ENCODE peak calls at places on chromosomes 5 and 9, in six cellular contexts. Y is right cardiac atrium, O is mucosa of descending colon, N is GM10248, A is GM18507, R is AG08395. D is an unnamed sample.

GRCh38 chr5:176995896-176996767 is 10.4 kb downstream of the UIMC1 start:
- DNase-seq in N (peak), A (no peak), O (no peak), R (peak), Y (no peak), D (no peak)

GRCh38 chr5:174413520-174414314 is 310.7 kb upstream of the MSX2 start:
- DNase-seq in A (no peak), O (no peak), N (no peak), R (no peak), Y (no peak), D (peak)

GRCh38 chr5:103019804-103020203 is 100.1 kb downstream of the GIN1 start:
- DNase-seq in N (no peak), Y (no peak), A (no peak), R (no peak), O (no peak), D (no peak)

GRCh38 chr5:180391276-180391675 is 38.1 kb upstream of the GFPT2 start:
- DNase-seq in N (no peak), Y (no peak), O (no peak), R (no peak), A (no peak), D (no peak)

GRCh38 chr9:5665059-5665458 is 36.2 kb downstream of the RIC1 start:
- DNase-seq in Y (no peak), R (no peak), A (no peak), O (no peak), N (no peak), D (no peak)

GRCh38 chr9:546797-547223 is 294.7 kb upstream of the DMRT1 start:
- DNase-seq in N (no peak), R (no peak), A (no peak), Y (no peak), O (peak), D (no peak)

GRCh38 chr9:20591223-20591622 is 31.1 kb downstream of the MLLT3 start:
- DNase-seq in R (no peak), N (no peak), O (no peak), A (no peak), Y (no peak), D (no peak)

GRCh38 chr5:179904463-179905143 is 3.1 kb downstream of the TBC1D9B start:
- DNase-seq in Y (no peak), A (no peak), R (no peak), O (no peak), N (no peak), D (no peak)

GRCh38 chr9:112404367-112404979 is 24.6 kb downstream of the HSDL2 start:
- DNase-seq in Y (no peak), O (no peak), A (no peak), R (no peak), N (no peak), D (no peak)

GRCh38 chr9:127366594-127366993 is 30.4 kb upstream of the SLC2A8 start:
- DNase-seq in A (no peak), N (no peak), R (no peak), O (no peak), Y (no peak), D (no peak)

GRCh38 chr5:96431376-96432244 is 1.4 kb downstream of the PCSK1 start:
- DNase-seq in O (no peak), A (no peak), Y (peak), R (peak), N (peak), D (no peak)

GRCh38 chr5:107404595-107405366 is 266.0 kb downstream of the EFNA5 start:
- DNase-seq in Y (no peak), O (no peak), R (no peak), N (no peak), A (no peak), D (no peak)

GRCh38 chr9:116157436-116158138 is 4.0 kb downstream of the PAPPA start:
- DNase-seq in N (no peak), R (peak), O (no peak), A (no peak), Y (no peak), D (no peak)